ENCODE peak calls at places on chromosomes 7 and 10, in six cellular contexts. One of them, this sample, is unnamed.

GRCh38 chr7:100465702-100466311 is 1.7 kb upstream of the SPACDR start:
- DNase-seq in H9: peak
- DNase-seq in mesendoderm: peak
- DNase-seq in IMR-90: peak
- DNase-seq in mesenchymal stem cell: peak
- DNase-seq in H1: no peak
- DNase-seq in this sample: peak

GRCh38 chr7:121633186-121633585 is 237.1 kb upstream of the FAM3C start:
- DNase-seq in H9: no peak
- DNase-seq in mesendoderm: peak
- DNase-seq in IMR-90: no peak
- DNase-seq in mesenchymal stem cell: no peak
- DNase-seq in H1: no peak
- DNase-seq in this sample: no peak

GRCh38 chr7:78852951-78853350 is 600.5 kb downstream of the MAGI2 start:
- DNase-seq in H9: no peak
- DNase-seq in mesendoderm: no peak
- DNase-seq in IMR-90: peak
- DNase-seq in mesenchymal stem cell: peak
- DNase-seq in H1: no peak
- DNase-seq in this sample: no peak

GRCh38 chr7:51288896-51289607 is 27.6 kb downstream of the COBL start:
- DNase-seq in H9: no peak
- DNase-seq in mesendoderm: peak
- DNase-seq in IMR-90: no peak
- DNase-seq in mesenchymal stem cell: no peak
- DNase-seq in H1: no peak
- DNase-seq in this sample: no peak

GRCh38 chr7:127474457-127474856 is 81.9 kb upstream of the ZNF800 start:
- DNase-seq in H9: no peak
- DNase-seq in mesendoderm: peak
- DNase-seq in IMR-90: peak
- DNase-seq in mesenchymal stem cell: no peak
- DNase-seq in H1: no peak
- DNase-seq in this sample: no peak

GRCh38 chr10:4131407-4132215 is 346.6 kb upstream of the KLF6 start:
- DNase-seq in H9: no peak
- DNase-seq in mesendoderm: no peak
- DNase-seq in IMR-90: peak
- DNase-seq in mesenchymal stem cell: peak
- DNase-seq in H1: no peak
- DNase-seq in this sample: no peak

GRCh38 chr10:65341323-65341922 is 1584.4 kb upstream of the LRRTM3 start:
- DNase-seq in H9: no peak
- DNase-seq in mesendoderm: no peak
- DNase-seq in IMR-90: no peak
- DNase-seq in mesenchymal stem cell: peak
- DNase-seq in H1: no peak
- DNase-seq in this sample: no peak

GRCh38 chr7:138243430-138243829 is 167.2 kb downstream of the AKR1D1 start:
- DNase-seq in H9: peak
- DNase-seq in mesendoderm: peak
- DNase-seq in IMR-90: no peak
- DNase-seq in mesenchymal stem cell: peak
- DNase-seq in H1: peak
- DNase-seq in this sample: peak

GRCh38 chr7:47905071-47905920 is 43.0 kb downstream of the PKD1L1 start:
- DNase-seq in H9: no peak
- DNase-seq in mesendoderm: peak
- DNase-seq in IMR-90: no peak
- DNase-seq in mesenchymal stem cell: peak
- DNase-seq in H1: no peak
- DNase-seq in this sample: peak

GRCh38 chr10:68602434-68602833 is 42.3 kb downstream of the TET1 start:
- DNase-seq in H9: no peak
- DNase-seq in mesendoderm: no peak
- DNase-seq in IMR-90: no peak
- DNase-seq in mesenchymal stem cell: no peak
- DNase-seq in H1: no peak
- DNase-seq in this sample: no peak

GRCh38 chr7:101826081-101826835 is 8.8 kb downstream of the CUX1 start:
- DNase-seq in H9: no peak
- DNase-seq in mesendoderm: no peak
- DNase-seq in IMR-90: no peak
- DNase-seq in mesenchymal stem cell: no peak
- DNase-seq in H1: no peak
- DNase-seq in this sample: no peak

GRCh38 chr7:100475549-100475948 is 3.5 kb downstream of the TSC22D4 start:
- DNase-seq in H9: no peak
- DNase-seq in mesendoderm: no peak
- DNase-seq in IMR-90: no peak
- DNase-seq in mesenchymal stem cell: no peak
- DNase-seq in H1: no peak
- DNase-seq in this sample: no peak

GRCh38 chr7:5553298-5553877 is 129.8 kb upstream of the TNRC18 start:
- DNase-seq in H9: no peak
- DNase-seq in mesendoderm: no peak
- DNase-seq in IMR-90: no peak
- DNase-seq in mesenchymal stem cell: no peak
- DNase-seq in H1: no peak
- DNase-seq in this sample: no peak

GRCh38 chr10:120221873-120222485 is 235.0 kb upstream of the PLPP4 start:
- DNase-seq in H9: peak
- DNase-seq in mesendoderm: peak
- DNase-seq in IMR-90: no peak
- DNase-seq in mesenchymal stem cell: peak
- DNase-seq in H1: peak
- DNase-seq in this sample: no peak

GRCh38 chr10:16470747-16471146 is 33.9 kb downstream of the PTER start:
- DNase-seq in H9: no peak
- DNase-seq in mesendoderm: no peak
- DNase-seq in IMR-90: no peak
- DNase-seq in mesenchymal stem cell: no peak
- DNase-seq in H1: no peak
- DNase-seq in this sample: no peak

GRCh38 chr10:77927343-77928256 is 1.0 kb upstream of the DLG5 start:
- DNase-seq in H9: no peak
- DNase-seq in mesendoderm: peak
- DNase-seq in IMR-90: no peak
- DNase-seq in mesenchymal stem cell: no peak
- DNase-seq in H1: peak
- DNase-seq in this sample: peak

GRCh38 chr10:110641256-110641655 is 2.9 kb upstream of the RBM20 start:
- DNase-seq in H9: peak
- DNase-seq in mesendoderm: peak
- DNase-seq in IMR-90: peak
- DNase-seq in mesenchymal stem cell: peak
- DNase-seq in H1: no peak
- DNase-seq in this sample: no peak

GRCh38 chr10:31083765-31084184 is 52.1 kb upstream of the ZNF438 start:
- DNase-seq in H9: peak
- DNase-seq in mesendoderm: peak
- DNase-seq in IMR-90: peak
- DNase-seq in mesenchymal stem cell: peak
- DNase-seq in H1: peak
- DNase-seq in this sample: no peak

GRCh38 chr10:24449334-24449740 is 240.4 kb downstream of the KIAA1217 start:
- DNase-seq in H9: no peak
- DNase-seq in mesendoderm: no peak
- DNase-seq in IMR-90: peak
- DNase-seq in mesenchymal stem cell: peak
- DNase-seq in H1: no peak
- DNase-seq in this sample: no peak

GRCh38 chr7:150379590-150380379 is 655 bp downstream of the ZNF775 start:
- DNase-seq in H9: no peak
- DNase-seq in mesendoderm: no peak
- DNase-seq in IMR-90: no peak
- DNase-seq in mesenchymal stem cell: peak
- DNase-seq in H1: no peak
- DNase-seq in this sample: no peak

GRCh38 chr7:37987732-37988131 is 67.3 kb downstream of the EPDR1 start:
- DNase-seq in H9: no peak
- DNase-seq in mesendoderm: no peak
- DNase-seq in IMR-90: no peak
- DNase-seq in mesenchymal stem cell: no peak
- DNase-seq in H1: no peak
- DNase-seq in this sample: no peak

GRCh38 chr10:74063256-74063655 is 65.3 kb downstream of the VCL start:
- DNase-seq in H9: no peak
- DNase-seq in mesendoderm: no peak
- DNase-seq in IMR-90: peak
- DNase-seq in mesenchymal stem cell: no peak
- DNase-seq in H1: no peak
- DNase-seq in this sample: no peak

GRCh38 chr7:40996330-40996729 is 706.6 kb downstream of the INHBA start:
- DNase-seq in H9: no peak
- DNase-seq in mesendoderm: no peak
- DNase-seq in IMR-90: no peak
- DNase-seq in mesenchymal stem cell: no peak
- DNase-seq in H1: no peak
- DNase-seq in this sample: no peak

GRCh38 chr7:47132471-47132870 is 449.4 kb downstream of the TNS3 start:
- DNase-seq in H9: no peak
- DNase-seq in mesendoderm: no peak
- DNase-seq in IMR-90: peak
- DNase-seq in mesenchymal stem cell: no peak
- DNase-seq in H1: no peak
- DNase-seq in this sample: no peak

DNA sequence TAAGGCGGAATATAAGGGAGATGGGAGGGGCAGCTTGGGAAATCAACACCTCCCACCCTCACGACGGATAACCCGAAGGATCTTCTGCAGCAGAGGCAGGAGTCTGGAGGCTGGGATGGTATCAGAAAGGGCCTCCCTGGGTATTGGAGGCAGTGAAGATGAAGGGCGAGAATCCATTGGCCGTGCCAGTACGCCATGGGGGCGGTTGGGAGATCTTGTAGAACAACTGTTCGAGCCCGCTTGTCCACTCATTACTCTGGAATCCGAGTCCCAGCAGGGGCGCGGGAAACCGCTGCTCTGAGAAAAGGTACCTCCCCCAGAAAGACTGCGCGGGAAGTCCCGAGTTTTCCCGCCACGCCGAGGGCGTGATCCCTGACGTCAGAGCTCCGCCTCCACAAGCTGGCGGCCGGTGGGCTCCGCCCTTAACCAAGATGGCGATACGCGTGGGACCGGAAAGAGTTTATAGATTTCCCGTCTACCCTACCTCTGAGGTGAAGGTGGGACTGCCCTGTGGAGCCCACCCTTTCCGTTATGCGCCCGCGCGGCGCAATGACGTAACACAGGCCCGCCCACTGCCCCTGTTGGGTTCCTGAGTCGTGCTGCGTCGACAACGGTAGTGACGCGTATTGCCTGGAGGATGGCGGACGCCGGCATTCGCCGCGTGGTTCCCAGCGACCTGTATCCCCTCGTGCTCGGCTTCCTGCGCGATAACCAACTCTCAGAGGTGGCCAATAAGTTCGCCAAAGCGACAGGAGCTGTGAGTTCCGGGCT is at the start of gene NOLC1:
- DNase-seq in H9: peak
- DNase-seq in mesendoderm: peak
- DNase-seq in IMR-90: peak
- DNase-seq in mesenchymal stem cell: peak
- DNase-seq in H1: peak
- DNase-seq in this sample: peak
- H2BK120ac ChIP-seq in H9: peak
- H2BK120ac ChIP-seq in mesendoderm: no peak
- H2BK120ac ChIP-seq in IMR-90: peak
- H2BK120ac ChIP-seq in mesenchymal stem cell: no peak
- H2BK120ac ChIP-seq in H1: peak
- H2BK120ac ChIP-seq in this sample: no peak

GRCh38 chr10:32951111-32951510 is 6.9 kb downstream of the ITGB1 start:
- DNase-seq in H9: no peak
- DNase-seq in mesendoderm: no peak
- DNase-seq in IMR-90: no peak
- DNase-seq in mesenchymal stem cell: peak
- DNase-seq in H1: no peak
- DNase-seq in this sample: no peak
- H3K23ac ChIP-seq in H9: no peak
- H3K23ac ChIP-seq in mesendoderm: no peak
- H3K23ac ChIP-seq in IMR-90: no peak
- H3K23ac ChIP-seq in mesenchymal stem cell: no peak
- H3K23ac ChIP-seq in H1: no peak
- H3K23ac ChIP-seq in this sample: no peak

GRCh38 chr7:128937647-128938523 is at the start of gene IRF5:
- DNase-seq in H9: peak
- DNase-seq in mesendoderm: no peak
- DNase-seq in IMR-90: no peak
- DNase-seq in mesenchymal stem cell: no peak
- DNase-seq in H1: no peak
- DNase-seq in this sample: no peak
- H2BK15ac ChIP-seq in H9: no peak
- H2BK15ac ChIP-seq in mesendoderm: no peak
- H2BK15ac ChIP-seq in IMR-90: no peak
- H2BK15ac ChIP-seq in mesenchymal stem cell: no peak
- H2BK15ac ChIP-seq in H1: no peak
- H2BK15ac ChIP-seq in this sample: no peak

GRCh38 chr10:987906-988666 is at the start of gene GTPBP4:
- DNase-seq in H9: peak
- DNase-seq in mesendoderm: peak
- DNase-seq in IMR-90: peak
- DNase-seq in mesenchymal stem cell: peak
- DNase-seq in H1: peak
- DNase-seq in this sample: peak
- H2BK120ac ChIP-seq in H9: no peak
- H2BK120ac ChIP-seq in mesendoderm: no peak
- H2BK120ac ChIP-seq in IMR-90: peak
- H2BK120ac ChIP-seq in mesenchymal stem cell: peak
- H2BK120ac ChIP-seq in H1: no peak
- H2BK120ac ChIP-seq in this sample: no peak

GRCh38 chr7:9869566-9869965 is 1104.1 kb upstream of the PHF14 start:
- DNase-seq in H9: no peak
- DNase-seq in mesendoderm: no peak
- DNase-seq in IMR-90: no peak
- DNase-seq in mesenchymal stem cell: peak
- DNase-seq in H1: no peak
- DNase-seq in this sample: no peak
- H3K23ac ChIP-seq in H9: no peak
- H3K23ac ChIP-seq in mesendoderm: no peak
- H3K23ac ChIP-seq in IMR-90: no peak
- H3K23ac ChIP-seq in mesenchymal stem cell: no peak
- H3K23ac ChIP-seq in H1: no peak
- H3K23ac ChIP-seq in this sample: no peak

DNA sequence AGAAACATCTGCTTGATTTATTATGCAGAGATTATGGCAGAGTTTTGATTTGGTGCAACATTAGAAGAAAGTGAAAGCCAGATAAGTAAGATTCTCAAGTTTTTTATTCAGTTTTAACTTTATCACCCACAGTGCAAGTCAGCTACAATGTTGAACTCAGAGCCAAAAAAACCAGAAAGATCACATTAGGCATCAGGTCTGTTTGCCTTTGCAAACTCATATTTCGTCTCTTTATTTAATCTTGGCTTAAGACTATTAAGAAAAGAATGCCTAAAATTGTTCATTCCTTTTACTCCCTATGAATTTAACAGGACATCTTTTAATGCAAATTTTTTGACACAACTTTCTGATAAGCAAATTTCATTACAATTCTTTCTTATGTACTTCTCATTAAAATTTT is 76.0 kb upstream of the TMEM26 start:
- DNase-seq in H9: no peak
- DNase-seq in mesendoderm: no peak
- DNase-seq in IMR-90: no peak
- DNase-seq in mesenchymal stem cell: no peak
- DNase-seq in H1: no peak
- DNase-seq in this sample: no peak
- H2BK15ac ChIP-seq in H9: no peak
- H2BK15ac ChIP-seq in mesendoderm: no peak
- H2BK15ac ChIP-seq in IMR-90: no peak
- H2BK15ac ChIP-seq in mesenchymal stem cell: no peak
- H2BK15ac ChIP-seq in H1: no peak
- H2BK15ac ChIP-seq in this sample: no peak

This sample was measured in neuronal stem cell.